ENCODE peak calls at places on chromosome 13, in six cellular contexts. One of them, this sample, is unnamed.

GRCh38 chr13:45108716-45109706 is 11.3 kb upstream of the GTF2F2 start:
- DNase-seq in right atrium auricular region: no peak
- DNase-seq in sigmoid colon: no peak
- DNase-seq in MM.1S: no peak
- DNase-seq in H1: no peak
- DNase-seq in IMR-90: peak; percentile 66
- DNase-seq in this sample: no peak

GRCh38 chr13:24264976-24265375 is 44.4 kb upstream of the C1QTNF9 start:
- DNase-seq in right atrium auricular region: peak; percentile 55
- DNase-seq in sigmoid colon: no peak
- DNase-seq in MM.1S: peak; percentile 54
- DNase-seq in H1: no peak
- DNase-seq in IMR-90: no peak
- DNase-seq in this sample: no peak

GRCh38 chr13:46176756-46177155 is 5.2 kb downstream of the LCP1 start:
- DNase-seq in right atrium auricular region: no peak
- DNase-seq in sigmoid colon: no peak
- DNase-seq in MM.1S: peak; percentile 43
- DNase-seq in H1: no peak
- DNase-seq in IMR-90: no peak
- DNase-seq in this sample: no peak

GRCh38 chr13:101242720-101243119 is 173.6 kb downstream of the NALCN start:
- DNase-seq in right atrium auricular region: no peak
- DNase-seq in sigmoid colon: no peak
- DNase-seq in MM.1S: no peak
- DNase-seq in H1: no peak
- DNase-seq in IMR-90: peak; percentile 28
- DNase-seq in this sample: no peak

GRCh38 chr13:100314132-100314910 is 225.4 kb downstream of the PCCA start:
- DNase-seq in right atrium auricular region: no peak
- DNase-seq in sigmoid colon: no peak
- DNase-seq in MM.1S: no peak
- DNase-seq in H1: no peak
- DNase-seq in IMR-90: no peak
- DNase-seq in this sample: no peak

GRCh38 chr13:94112227-94112626 is 367.3 kb downstream of the DCT start:
- DNase-seq in right atrium auricular region: no peak
- DNase-seq in sigmoid colon: no peak
- DNase-seq in MM.1S: no peak
- DNase-seq in H1: no peak
- DNase-seq in IMR-90: peak; percentile 98
- DNase-seq in this sample: no peak

GRCh38 chr13:111587249-111587648 is 266.8 kb downstream of the TEX29 start:
- DNase-seq in right atrium auricular region: no peak
- DNase-seq in sigmoid colon: no peak
- DNase-seq in MM.1S: no peak
- DNase-seq in H1: no peak
- DNase-seq in IMR-90: no peak
- DNase-seq in this sample: no peak

GRCh38 chr13:112917056-112917664 is 51.9 kb upstream of the MCF2L start:
- DNase-seq in right atrium auricular region: no peak
- DNase-seq in sigmoid colon: peak; percentile 50
- DNase-seq in MM.1S: no peak
- DNase-seq in H1: no peak
- DNase-seq in IMR-90: no peak
- DNase-seq in this sample: no peak

GRCh38 chr13:112131740-112132113 is 64.8 kb downstream of the SOX1 start:
- DNase-seq in right atrium auricular region: no peak
- DNase-seq in sigmoid colon: no peak
- DNase-seq in MM.1S: no peak
- DNase-seq in H1: no peak
- DNase-seq in IMR-90: no peak
- DNase-seq in this sample: no peak

GRCh38 chr13:27926644-27927434 is 7.0 kb downstream of the PDX1 start:
- DNase-seq in right atrium auricular region: no peak
- DNase-seq in sigmoid colon: no peak
- DNase-seq in MM.1S: no peak
- DNase-seq in H1: no peak
- DNase-seq in IMR-90: no peak
- DNase-seq in this sample: no peak

GRCh38 chr13:46134961-46135522 is 30.2 kb upstream of the CPB2 start:
- DNase-seq in right atrium auricular region: no peak
- DNase-seq in sigmoid colon: no peak
- DNase-seq in MM.1S: no peak
- DNase-seq in H1: no peak
- DNase-seq in IMR-90: peak; percentile 2
- DNase-seq in this sample: no peak

GRCh38 chr13:33224191-33224590 is 61.4 kb downstream of the STARD13 start:
- DNase-seq in right atrium auricular region: no peak
- DNase-seq in sigmoid colon: no peak
- DNase-seq in MM.1S: no peak
- DNase-seq in H1: no peak
- DNase-seq in IMR-90: no peak
- DNase-seq in this sample: no peak

GRCh38 chr13:30364876-30365275 is 57.4 kb upstream of the UBE2L5 start:
- DNase-seq in right atrium auricular region: no peak
- DNase-seq in sigmoid colon: no peak
- DNase-seq in MM.1S: no peak
- DNase-seq in H1: no peak
- DNase-seq in IMR-90: peak; percentile 48
- DNase-seq in this sample: no peak

GRCh38 chr13:91280806-91281205 is 66.7 kb upstream of the MIR17HG start:
- DNase-seq in right atrium auricular region: no peak
- DNase-seq in sigmoid colon: no peak
- DNase-seq in MM.1S: no peak
- DNase-seq in H1: no peak
- DNase-seq in IMR-90: no peak
- DNase-seq in this sample: no peak

DNA sequence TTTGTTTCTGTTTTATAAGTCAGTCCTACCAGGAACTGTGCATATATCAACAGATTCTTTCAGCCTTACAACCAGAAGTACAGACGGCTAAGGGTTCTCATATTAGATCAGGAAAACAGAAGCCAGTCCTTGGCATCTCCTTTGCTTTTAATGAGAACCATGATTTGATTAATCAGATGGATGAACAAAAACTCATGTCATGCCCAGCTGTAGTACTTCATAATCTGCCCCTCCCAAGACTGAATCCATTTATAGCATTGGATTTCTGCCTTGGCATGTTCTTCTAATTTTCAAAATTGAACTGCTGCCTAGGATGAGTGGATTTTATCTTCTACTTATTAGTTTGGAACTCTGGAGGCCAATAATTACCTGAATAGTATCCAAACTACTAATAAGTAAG is 617.2 kb downstream of the SLITRK5 start:
- DNase-seq in right atrium auricular region: no peak
- DNase-seq in sigmoid colon: no peak
- DNase-seq in MM.1S: no peak
- DNase-seq in H1: no peak
- DNase-seq in IMR-90: no peak
- DNase-seq in this sample: no peak
- H3K27ac ChIP-seq in right atrium auricular region: no peak overlapping the region
- H3K27ac ChIP-seq in sigmoid colon: no peak overlapping the region
- H3K27ac ChIP-seq in MM.1S: no peak overlapping the region
- H3K27ac ChIP-seq in H1: no peak overlapping the region
- H3K27ac ChIP-seq in IMR-90: no peak overlapping the region
- H3K27ac ChIP-seq in this sample: no peak overlapping the region

DNA sequence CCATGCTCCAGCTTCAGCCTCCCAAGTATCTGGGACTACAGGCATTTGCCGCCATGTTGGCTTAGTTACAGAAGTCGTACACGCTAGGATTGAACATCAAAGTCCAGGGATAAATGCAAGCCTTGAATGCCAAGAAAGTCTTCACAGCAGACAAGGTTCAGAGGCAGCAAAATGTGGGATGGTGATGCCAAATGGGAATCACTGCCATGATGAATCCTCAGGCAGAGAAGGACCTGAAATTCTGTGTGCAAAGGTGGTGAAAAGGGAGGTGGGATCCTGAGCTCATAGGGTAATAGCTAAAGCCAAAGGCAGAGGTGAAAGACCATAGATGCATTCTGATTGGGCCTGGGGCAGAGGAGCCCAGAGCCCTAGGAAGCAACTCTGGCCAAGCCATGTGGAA is 79.3 kb upstream of the STK24 start:
- DNase-seq in right atrium auricular region: no peak
- DNase-seq in sigmoid colon: no peak
- DNase-seq in MM.1S: no peak
- DNase-seq in H1: no peak
- DNase-seq in IMR-90: no peak
- DNase-seq in this sample: no peak
- H3K27ac ChIP-seq in right atrium auricular region: no peak overlapping the region
- H3K27ac ChIP-seq in sigmoid colon: no peak overlapping the region
- H3K27ac ChIP-seq in MM.1S: no peak overlapping the region
- H3K27ac ChIP-seq in H1: no peak overlapping the region
- H3K27ac ChIP-seq in IMR-90: no peak overlapping the region
- H3K27ac ChIP-seq in this sample: no peak overlapping the region

DNA sequence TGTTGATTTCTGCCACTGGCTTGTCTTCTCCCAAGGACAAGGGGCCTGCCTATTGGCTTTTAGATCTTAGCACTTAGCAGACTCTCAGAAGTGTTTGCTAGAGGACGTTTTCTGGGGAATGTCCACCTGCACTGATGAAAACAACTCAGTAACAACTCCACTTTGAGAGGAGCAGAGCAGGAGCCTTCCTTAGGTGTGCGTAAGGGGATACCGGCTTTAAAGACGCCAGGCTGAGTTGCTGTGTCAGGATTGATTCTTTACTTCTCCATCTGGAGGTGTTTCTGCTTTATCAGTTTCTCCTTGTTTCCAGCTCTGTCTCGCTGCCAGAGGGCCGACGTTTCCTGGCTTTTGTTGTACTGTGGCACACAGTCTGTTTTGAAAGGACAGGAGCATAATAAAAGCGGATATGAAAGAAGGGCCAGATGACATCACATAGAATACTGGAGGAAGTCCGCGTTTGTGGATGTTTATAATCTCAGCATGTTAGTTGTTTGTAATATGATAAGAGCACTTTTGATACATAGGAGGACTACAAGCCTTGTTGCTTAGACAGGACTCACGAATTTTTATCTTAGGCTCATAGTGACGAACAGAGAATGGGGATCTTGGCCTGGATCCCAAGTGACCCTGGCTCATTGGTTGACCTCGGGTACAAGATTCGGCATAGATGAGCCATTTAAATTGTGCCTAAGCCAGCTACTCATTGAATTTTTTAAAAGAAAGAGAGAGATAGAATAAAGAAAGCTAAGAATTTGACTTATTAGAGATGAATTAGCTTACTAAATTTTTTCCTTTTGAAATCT is 34.6 kb downstream of the COL4A2 start:
- DNase-seq in right atrium auricular region: peak; percentile 83
- DNase-seq in sigmoid colon: no peak
- DNase-seq in MM.1S: no peak
- DNase-seq in H1: no peak
- DNase-seq in IMR-90: peak; percentile 92
- DNase-seq in this sample: no peak
- H3K27ac ChIP-seq in right atrium auricular region: peak overlapping the region; percentile 93
- H3K27ac ChIP-seq in sigmoid colon: peak overlapping the region; percentile 95
- H3K27ac ChIP-seq in MM.1S: no peak overlapping the region
- H3K27ac ChIP-seq in H1: no peak overlapping the region
- H3K27ac ChIP-seq in IMR-90: peak overlapping the region; percentile 88
- H3K27ac ChIP-seq in this sample: no peak overlapping the region

GRCh38 chr13:73673931-73674330 is 460.3 kb downstream of the KLF12 start:
- DNase-seq in right atrium auricular region: no peak
- DNase-seq in sigmoid colon: no peak
- DNase-seq in MM.1S: no peak
- DNase-seq in H1: no peak
- DNase-seq in IMR-90: no peak
- DNase-seq in this sample: no peak

GRCh38 chr13:73681015-73681414 is 453.2 kb downstream of the KLF12 start:
- DNase-seq in right atrium auricular region: no peak
- DNase-seq in sigmoid colon: no peak
- DNase-seq in MM.1S: no peak
- DNase-seq in H1: no peak
- DNase-seq in IMR-90: no peak
- DNase-seq in this sample: no peak

GRCh38 chr13:73672492-73672891 is 461.7 kb downstream of the KLF12 start:
- DNase-seq in right atrium auricular region: no peak
- DNase-seq in sigmoid colon: no peak
- DNase-seq in MM.1S: no peak
- DNase-seq in H1: no peak
- DNase-seq in IMR-90: no peak
- DNase-seq in this sample: no peak

GRCh38 chr13:73676550-73677040 is 457.6 kb downstream of the KLF12 start:
- DNase-seq in right atrium auricular region: no peak
- DNase-seq in sigmoid colon: no peak
- DNase-seq in MM.1S: no peak
- DNase-seq in H1: no peak
- DNase-seq in IMR-90: no peak
- DNase-seq in this sample: no peak

GRCh38 chr13:73677041-73677589 is 457.1 kb downstream of the KLF12 start:
- DNase-seq in right atrium auricular region: no peak
- DNase-seq in sigmoid colon: no peak
- DNase-seq in MM.1S: no peak
- DNase-seq in H1: no peak
- DNase-seq in IMR-90: peak; percentile 71
- DNase-seq in this sample: no peak
- H3K27ac ChIP-seq in right atrium auricular region: no peak overlapping the region
- H3K27ac ChIP-seq in sigmoid colon: no peak overlapping the region
- H3K27ac ChIP-seq in MM.1S: no peak overlapping the region
- H3K27ac ChIP-seq in H1: no peak overlapping the region
- H3K27ac ChIP-seq in IMR-90: no peak overlapping the region
- H3K27ac ChIP-seq in this sample: no peak overlapping the region